ENCODE peak calls at places on chromosomes 11 and 22, in nine cellular contexts. J, P, B, K, H, N, S, I and X are unnamed samples.

GRCh38 chr11:27319065-27319464 is 44.0 kb downstream of the CCDC34 start:
- DNase-seq in B (no peak), J (no peak), S (no peak), N (peak; percentile 20), I (no peak), P (no peak), K (no peak), H (no peak), X (no peak)

GRCh38 chr22:38317237-38317994 is at the start of gene CSNK1E:
- DNase-seq in I (peak; percentile 36), B (peak; percentile 82), H (peak; percentile 62), S (peak; percentile 84), J (peak; percentile 59), K (peak; percentile 81), N (no peak), P (peak; percentile 94), X (peak; percentile 54)

GRCh38 chr11:114075891-114076441 is 16.5 kb downstream of the ZBTB16 start:
- DNase-seq in N (no peak), I (no peak), S (no peak), J (peak; percentile 83), K (no peak), B (peak; percentile 42), H (no peak), P (no peak), X (peak; percentile 37)

GRCh38 chr22:37189011-37189466 is 992 bp upstream of the C1QTNF6 start:
- DNase-seq in B (no peak), K (no peak), S (no peak), N (no peak), J (no peak), H (no peak), I (no peak), P (no peak), X (no peak)

GRCh38 chr22:19641983-19642451 is 72.3 kb upstream of the SEPTIN5 start:
- DNase-seq in I (no peak), P (no peak), N (no peak), H (no peak), B (no peak), K (no peak), S (no peak), J (no peak), X (no peak)

GRCh38 chr11:67375320-67376021 is 2.1 kb upstream of the CLCF1 start:
- DNase-seq in J (no peak), S (no peak), H (no peak), I (no peak), B (peak; percentile 11), P (no peak), K (no peak), N (no peak), X (no peak)

GRCh38 chr22:36546092-36546804 is 17.3 kb upstream of the EIF3D start:
- DNase-seq in K (no peak), J (peak; percentile 63), H (peak; percentile 68), I (no peak), N (no peak), P (no peak), B (no peak), S (no peak), X (peak; percentile 27)

GRCh38 chr11:18115360-18116127 is 9.7 kb upstream of the SAAL1 start:
- DNase-seq in K (peak; percentile 70), B (peak; percentile 34), I (no peak), H (peak; percentile 77), S (peak; percentile 68), J (peak; percentile 59), N (peak; percentile 14), P (no peak), X (peak; percentile 57)

GRCh38 chr11:77308838-77309237 is 7.4 kb upstream of the GDPD4 start:
- DNase-seq in K (no peak), B (no peak), P (no peak), N (no peak), H (no peak), I (no peak), J (no peak), S (no peak), X (no peak)

GRCh38 chr11:19389787-19390303 is 149.1 kb upstream of the E2F8 start:
- DNase-seq in K (peak; percentile 82), J (peak; percentile 85), P (no peak), B (no peak), N (no peak), H (peak; percentile 67), I (no peak), S (no peak), X (no peak)

GRCh38 chr11:116691779-116692178 is 81.0 kb downstream of the BUD13 start:
- DNase-seq in K (peak; percentile 65), I (no peak), S (peak; percentile 46), J (peak; percentile 14), H (peak; percentile 78), P (no peak), B (peak; percentile 28), N (no peak), X (peak; percentile 55)

GRCh38 chr11:94749367-94749766 is 18.8 kb upstream of the AMOTL1 start:
- DNase-seq in N (no peak), K (no peak), S (no peak), B (no peak), I (no peak), J (no peak), H (no peak), P (no peak), X (no peak)

GRCh38 chr22:40247976-40248375 is 70.3 kb downstream of the TNRC6B start:
- DNase-seq in P (no peak), B (no peak), H (no peak), J (no peak), K (no peak), I (no peak), N (no peak), S (no peak), X (no peak)

GRCh38 chr11:88105952-88106351 is 69.3 kb downstream of the RAB38 start:
- DNase-seq in B (no peak), P (no peak), I (no peak), K (no peak), N (no peak), S (no peak), J (no peak), H (no peak), X (no peak)

GRCh38 chr22:22103078-22103593 is 120.5 kb upstream of the TOP3B start:
- DNase-seq in P (no peak), B (no peak), I (no peak), K (no peak), J (no peak), S (no peak), N (no peak), H (no peak), X (no peak)

GRCh38 chr11:64893194-64894069 is 15.0 kb upstream of the EHD1 start:
- DNase-seq in K (peak; percentile 95), B (no peak), J (no peak), P (no peak), N (no peak), I (no peak), H (peak; percentile 93), S (peak; percentile 95), X (no peak)

DNA sequence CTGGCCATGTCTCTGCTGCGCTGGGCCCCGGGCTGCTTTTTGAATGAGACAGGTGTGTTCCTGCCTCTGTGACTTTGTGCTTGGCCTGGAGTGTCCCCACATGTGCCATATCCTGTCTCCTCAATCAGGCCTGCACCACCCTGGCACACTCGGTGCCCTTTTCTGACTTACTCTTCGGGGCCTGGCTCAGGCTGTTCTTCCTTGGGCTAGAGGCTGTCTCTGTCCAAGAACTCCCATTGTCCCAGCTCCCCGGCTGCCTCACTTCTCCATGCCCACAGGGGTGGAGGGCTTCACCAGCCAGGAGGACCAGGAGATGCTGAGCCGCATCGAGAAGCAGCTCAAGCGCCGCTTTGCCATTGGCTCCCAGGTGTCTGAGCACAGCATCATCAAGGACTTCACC is 23.0 kb downstream of the MCM5 start:
- DNase-seq in H (no peak), I (no peak), J (no peak), N (no peak), B (no peak), S (no peak), K (no peak), P (peak; percentile 60), X (no peak)
- TF ChIP-seq CTCF in H (no peak), I (no peak), J (no peak), N (no peak), B (no peak), S (no peak), K (no peak), P (no peak), X (no peak)

GRCh38 chr11:70281114-70281729 is 10.7 kb downstream of the PPFIA1 start:
- DNase-seq in S (no peak), P (no peak), H (peak; percentile 26), N (no peak), J (peak; percentile 71), B (no peak), I (peak; percentile 37), K (no peak), X (no peak)

GRCh38 chr11:70278994-70279393 is 8.5 kb downstream of the PPFIA1 start:
- DNase-seq in I (no peak), P (no peak), K (no peak), H (no peak), J (no peak), B (no peak), N (no peak), S (no peak), X (no peak)

DNA sequence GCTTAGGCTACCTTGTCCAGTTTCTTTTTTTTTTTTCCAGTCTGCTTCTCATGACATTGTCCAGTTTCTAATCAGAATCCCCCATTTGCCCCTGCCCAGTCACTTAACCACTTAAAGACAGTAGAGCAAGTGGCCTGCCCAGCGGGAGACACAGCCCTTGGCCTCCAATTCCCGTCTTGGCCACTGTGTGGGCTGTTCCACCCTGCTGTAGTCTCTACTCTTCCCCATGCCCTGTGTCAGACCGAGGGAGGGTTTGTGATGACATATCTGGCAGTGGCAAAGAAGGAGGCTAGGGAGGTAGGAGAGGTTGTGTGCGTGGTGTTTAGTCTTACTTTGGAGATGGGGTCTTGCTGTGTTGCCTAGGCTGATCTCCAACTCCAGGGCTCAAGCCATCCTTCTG is 11.5 kb downstream of the PPFIA1 start:
- DNase-seq in J (no peak), K (no peak), B (no peak), S (no peak), N (no peak), P (no peak), I (no peak), H (peak; percentile 28), X (no peak)
- TF ChIP-seq CTCF in J (no peak), K (no peak), B (no peak), S (no peak), N (no peak), P (no peak), I (no peak), H (no peak), X (no peak)

DNA sequence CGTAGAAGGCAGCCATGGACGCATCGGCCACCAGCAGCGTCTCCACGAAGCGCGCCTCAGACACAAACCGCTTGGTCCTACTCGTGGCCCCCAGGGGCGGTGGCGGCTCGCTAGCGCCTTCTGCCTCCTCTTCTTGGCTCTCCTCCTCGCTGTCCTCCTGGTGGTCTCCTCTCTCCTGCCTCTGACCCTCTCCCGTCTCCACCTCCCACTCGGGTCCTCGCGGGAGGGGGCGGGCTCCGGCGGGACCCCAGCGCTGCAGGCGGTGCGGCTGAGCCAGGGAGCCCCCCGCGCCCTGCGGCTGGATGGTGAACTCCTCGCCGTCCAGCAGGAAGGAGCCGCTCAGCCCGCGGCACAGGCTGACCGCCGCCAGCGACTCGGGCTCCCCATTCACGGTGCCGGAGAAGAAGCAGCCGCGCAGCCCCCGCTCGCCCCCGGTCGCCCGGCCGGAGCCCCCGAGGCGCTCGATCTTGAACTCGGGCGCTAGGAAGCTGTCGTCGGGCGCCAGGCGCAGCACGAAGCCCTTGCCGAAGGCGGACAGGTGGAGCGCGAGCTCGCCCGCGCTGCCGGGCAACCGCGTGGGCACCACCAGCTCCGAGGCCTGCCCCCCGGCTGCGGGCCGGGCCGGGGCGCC is 713 bp downstream of the ADAMTS8 start:
- DNase-seq in J (peak; percentile 9), S (no peak), H (no peak), P (no peak), I (no peak), B (no peak), N (no peak), K (no peak), X (peak; percentile 16)
- TF ChIP-seq CTCF in J (peak; percentile 34), S (no peak), H (peak; percentile 26), P (no peak), I (peak; percentile 37), B (no peak), N (peak; percentile 17), K (no peak), X (peak; percentile 38)

GRCh38 chr11:128830836-128831780 is 36.0 kb downstream of the KCNJ1 start:
- DNase-seq in I (no peak), S (peak; percentile 85), J (peak; percentile 87), N (peak; percentile 53), H (peak; percentile 82), K (peak; percentile 82), P (peak; percentile 86), B (peak; percentile 67), X (peak; percentile 81)
- TF ChIP-seq CTCF in I (peak; percentile 88), S (peak; percentile 90), J (peak; percentile 85), N (peak; percentile 83), H (peak; percentile 97), K (peak; percentile 92), P (peak; percentile 89), B (peak; percentile 68), X (peak; percentile 93)